ENCODE peak calls at places on chromosomes 16 and 17, in five cellular contexts. H is H1, J is GM06990, C is PC-9, S is nephron progenitor cell. T is an unnamed sample.

GRCh38 chr16:52545157-52545543 is 1.8 kb downstream of the TOX3 start:
- DNase-seq in J (no peak), H (no peak), C (no peak), S (no peak), T (no peak)

GRCh38 chr17:35666967-35667552 is 64.4 kb upstream of the RASL10B start:
- DNase-seq in J (no peak), H (no peak), C (no peak), S (no peak), T (no peak)

GRCh38 chr17:57085448-57086068 is 512 bp downstream of the AKAP1 start:
- DNase-seq in H (no peak), C (peak; percentile 44), J (peak; percentile 77), S (peak; percentile 70), T (peak; percentile 58)

GRCh38 chr16:88685156-88686061 is 898 bp downstream of the SNAI3 start:
- DNase-seq in C (peak; percentile 61), S (no peak), H (no peak), J (peak; percentile 74), T (no peak)

GRCh38 chr16:81076566-81077076 is 417 bp downstream of the C16orf46 start:
- DNase-seq in J (no peak), S (peak; percentile 90), H (no peak), C (peak; percentile 89), T (peak; percentile 85)

GRCh38 chr17:46962374-46962790 is 16.7 kb downstream of the RPRML start:
- DNase-seq in C (no peak), J (no peak), S (no peak), H (no peak), T (no peak)

GRCh38 chr16:28823291-28823718 is 506 bp downstream of the ATXN2L start:
- DNase-seq in J (no peak), H (no peak), C (no peak), S (peak; percentile 54), T (peak; percentile 22)

GRCh38 chr17:81651692-81652091 is 4.7 kb downstream of the PDE6G start:
- DNase-seq in H (no peak), C (peak; percentile 89), S (no peak), J (no peak), T (no peak)

GRCh38 chr16:51149251-51149661 is 1.8 kb downstream of the SALL1 start:
- DNase-seq in S (no peak), C (no peak), H (no peak), J (no peak), T (no peak)

GRCh38 chr16:14405611-14406537 is 224.2 kb downstream of the PARN start:
- DNase-seq in S (peak; percentile 67), C (no peak), H (peak; percentile 66), J (peak; percentile 80), T (peak; percentile 15)

GRCh38 chr16:23286131-23286532 is 16.0 kb upstream of the SCNN1B start:
- DNase-seq in C (no peak), H (no peak), J (no peak), S (no peak), T (no peak)

GRCh38 chr17:80152057-80152831 is 5.3 kb upstream of the EIF4A3 start:
- DNase-seq in H (no peak), C (no peak), J (no peak), S (no peak), T (no peak)

GRCh38 chr17:40558300-40558584 is 7.0 kb downstream of the CCR7 start:
- DNase-seq in S (no peak), J (no peak), C (no peak), H (no peak), T (no peak)

GRCh38 chr17:62760059-62760887 is 47.8 kb downstream of the MARCHF10 start:
- DNase-seq in C (no peak), S (no peak), H (no peak), J (no peak), T (no peak)

GRCh38 chr16:22183901-22184614 is 21.8 kb downstream of the SDR42E2 start:
- DNase-seq in S (peak; percentile 25), C (no peak), H (no peak), J (no peak), T (no peak)

GRCh38 chr17:58254803-58255202 is 16.4 kb downstream of the LPO start:
- DNase-seq in H (no peak), C (no peak), S (no peak), J (no peak), T (no peak)

GRCh38 chr17:67994827-67995567 is 1.3 kb downstream of the C17orf58 start:
- DNase-seq in S (no peak), H (no peak), C (no peak), J (no peak), T (no peak)

GRCh38 chr16:52526429-52526828 is 20.5 kb downstream of the TOX3 start:
- DNase-seq in J (no peak), H (no peak), C (no peak), S (no peak), T (no peak)

GRCh38 chr17:9900744-9901143 is 4.3 kb downstream of the RCVRN start:
- DNase-seq in J (no peak), S (no peak), C (no peak), H (no peak), T (no peak)

GRCh38 chr17:74959826-74960738 is 12.5 kb downstream of the HID1 start:
- DNase-seq in S (no peak), J (no peak), H (no peak), C (peak; percentile 18), T (no peak)

GRCh38 chr17:13931752-13932477 is 137.4 kb upstream of the COX10 start:
- DNase-seq in C (no peak), J (no peak), H (no peak), S (no peak), T (no peak)

GRCh38 chr16:85752511-85753420 is 1.9 kb upstream of the C16orf74 start:
- DNase-seq in C (no peak), S (peak; percentile 61), J (peak; percentile 77), H (no peak), T (peak; percentile 23)

GRCh38 chr17:36847293-36847645 is 90.0 kb upstream of the LHX1 start:
- DNase-seq in H (no peak), J (no peak), S (no peak), C (no peak), T (no peak)

DNA sequence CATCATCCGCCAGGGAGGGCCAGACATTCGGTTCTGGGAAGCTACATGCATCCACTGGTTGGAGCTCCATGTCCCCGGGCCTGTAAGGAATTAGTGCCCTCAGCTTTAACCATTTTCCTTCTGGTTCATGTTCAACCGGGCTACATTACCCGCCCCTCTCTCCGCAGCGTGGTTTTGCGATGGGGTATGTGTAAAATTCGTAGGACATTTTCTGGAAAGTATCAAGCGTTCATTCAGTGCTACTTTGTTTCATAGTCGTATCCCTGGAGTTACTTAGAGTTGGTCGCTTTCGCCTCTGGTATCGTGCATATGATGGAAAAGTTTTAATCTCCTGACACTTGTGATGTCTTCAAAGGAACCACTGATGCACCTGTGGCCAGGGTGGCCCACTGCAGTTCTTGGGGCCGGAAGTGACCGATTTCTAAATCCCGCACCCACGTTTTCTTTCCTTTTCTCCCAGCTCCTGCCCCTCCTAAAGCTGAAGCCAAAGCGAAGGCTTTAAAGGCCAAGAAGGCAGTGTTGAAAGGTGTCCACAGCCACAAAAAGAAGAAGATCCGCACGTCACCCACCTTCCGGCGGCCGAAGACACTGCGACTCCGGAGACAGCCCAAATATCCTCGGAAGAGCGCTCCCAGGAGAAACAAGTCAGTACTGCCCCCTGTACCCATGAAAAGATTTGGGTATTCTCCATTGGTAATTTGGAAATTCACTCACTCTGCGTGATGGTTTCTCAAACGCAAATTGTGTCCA is 637 bp downstream of the RPL23A start:
- DNase-seq in C (no peak), J (no peak), H (no peak), S (no peak), T (no peak)
- TF ChIP-seq CTCF in C (no peak), J (no peak), H (no peak), S (no peak), T (peak; percentile 32)

GRCh38 chr17:45813051-45813731 is 29.1 kb downstream of the CRHR1 start:
- DNase-seq in H (peak; percentile 43), C (no peak), J (no peak), S (peak; percentile 78), T (peak; percentile 59)
- TF ChIP-seq CTCF in H (peak; percentile 89), C (no peak), J (no peak), S (peak; percentile 64), T (peak; percentile 53)

DNA sequence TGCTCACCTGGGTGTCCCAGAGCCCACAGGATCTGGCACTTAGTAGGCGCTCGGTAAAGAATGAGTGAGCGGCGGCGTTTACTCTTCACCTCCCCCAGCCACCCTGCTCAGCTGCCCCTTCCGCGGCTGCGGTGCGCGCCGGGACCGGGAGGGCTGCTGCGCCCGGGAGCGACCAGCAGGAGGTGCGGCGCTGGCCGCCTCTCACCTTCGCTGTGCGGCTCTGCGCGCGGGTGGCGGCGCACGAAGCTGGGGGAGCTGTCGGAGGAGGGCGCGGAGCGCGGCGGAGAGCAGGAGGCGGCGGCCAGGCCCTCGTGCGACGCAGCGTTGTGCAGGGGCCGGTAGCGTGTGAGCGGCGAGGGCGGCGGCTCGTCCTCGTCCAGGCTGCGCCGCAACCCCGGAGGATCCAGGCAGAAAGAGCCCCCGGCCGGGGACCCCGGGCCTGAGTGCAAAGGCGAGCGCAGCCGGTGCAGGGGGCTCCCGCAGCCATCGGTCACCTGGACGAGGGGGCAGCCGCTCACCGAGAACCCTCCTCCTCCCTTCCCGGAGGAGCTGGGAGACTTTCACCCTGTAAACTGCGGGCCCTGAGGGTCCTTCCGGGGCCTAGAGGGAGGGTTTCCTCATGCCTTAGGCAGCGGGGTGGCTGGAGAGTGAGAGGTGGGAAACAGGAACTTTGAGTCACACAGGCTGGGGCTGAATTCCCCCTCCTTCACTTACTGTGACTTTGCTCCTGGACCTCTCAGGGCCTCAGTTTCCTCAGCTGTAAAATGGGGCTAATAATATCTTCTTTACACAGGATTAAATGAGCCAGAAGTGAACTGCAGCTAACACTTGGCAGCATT is 12.5 kb downstream of the SAMD14 start:
- DNase-seq in H (no peak), J (peak; percentile 75), C (peak; percentile 62), S (peak; percentile 86), T (peak; percentile 64)
- TF ChIP-seq CTCF in H (peak; percentile 83), J (peak; percentile 39), C (peak; percentile 50), S (peak; percentile 63), T (peak; percentile 75)

GRCh38 chr16:84281077-84281476 is 13.6 kb upstream of the WFDC1 start:
- DNase-seq in H (no peak), S (no peak), C (no peak), J (peak; percentile 28), T (no peak)

GRCh38 chr16:84282533-84282932 is 12.1 kb upstream of the WFDC1 start:
- DNase-seq in J (no peak), C (no peak), H (no peak), S (no peak), T (no peak)

GRCh38 chr16:84284168-84284722 is 10.4 kb upstream of the WFDC1 start:
- DNase-seq in H (no peak), C (no peak), J (no peak), S (peak; percentile 68), T (peak; percentile 56)

GRCh38 chr16:84286568-84287220 is 8.0 kb upstream of the WFDC1 start:
- DNase-seq in J (no peak), C (no peak), S (no peak), H (no peak), T (no peak)

DNA sequence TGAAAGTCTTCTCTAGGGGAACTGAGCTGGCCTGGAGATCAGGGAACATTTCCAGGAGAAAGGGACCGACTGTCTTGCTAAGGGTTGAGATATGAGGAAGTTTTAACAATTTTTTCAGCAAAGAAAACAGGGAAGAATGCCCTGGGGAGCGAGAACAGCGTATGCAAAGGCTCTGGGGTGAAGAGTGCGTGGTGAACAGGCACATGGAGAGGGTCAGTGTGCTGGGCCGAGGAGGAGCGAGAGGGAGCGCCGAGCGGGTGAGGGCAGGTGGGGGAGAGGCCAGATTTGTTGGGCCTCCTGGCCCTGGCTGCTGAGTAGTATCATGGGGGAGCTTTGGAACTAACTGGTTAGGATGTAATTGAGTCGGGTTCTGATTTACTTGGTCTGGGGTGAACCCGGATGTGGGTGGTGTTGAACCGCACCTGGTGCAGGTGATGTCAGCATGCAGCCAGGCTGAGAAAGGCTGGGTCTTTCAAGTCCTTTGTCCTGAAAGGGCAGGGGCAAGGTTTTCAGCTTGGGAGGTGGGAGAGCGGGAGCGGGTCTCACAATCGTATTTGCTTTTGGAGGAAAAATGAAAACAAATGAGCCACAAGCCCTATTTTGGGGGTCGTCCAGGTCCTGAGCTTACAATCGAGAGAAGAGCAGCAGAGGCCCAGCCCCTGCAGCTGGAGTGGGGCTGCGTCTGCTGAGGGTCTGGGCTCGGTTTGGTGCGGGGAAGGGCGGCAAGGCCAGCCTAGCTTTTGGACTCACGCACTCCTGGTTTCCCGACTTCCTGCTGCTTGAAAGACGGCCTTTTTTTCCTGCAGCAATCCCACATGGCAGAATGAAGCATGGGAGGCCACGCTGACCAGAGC is 11.1 kb upstream of the WFDC1 start:
- DNase-seq in H (no peak), J (no peak), S (no peak), C (no peak), T (no peak)
- TF ChIP-seq CTCF in H (no peak), J (no peak), S (no peak), C (no peak), T (no peak)